ENCODE peak calls at places on chromosomes 12 and 14, in four cellular contexts. W is fibroblast of lung, V is GM12865, Z is cardiac muscle cell. G is an unnamed sample.
A peak's percentile ranks its signal among the peaks of the same experiment; 100 is the strongest.

GRCh38 chr12:26855337-26856089 is 22.5 kb upstream of the ITPR2 start:
- DNase-seq in W (no peak), Z (no peak), V (no peak), G (no peak)

GRCh38 chr12:11765817-11766794 is 116.6 kb downstream of the ETV6 start:
- DNase-seq in Z (peak; percentile 94), W (peak; percentile 79), V (peak; percentile 94), G (peak; percentile 69)

GRCh38 chr14:60093606-60094005 is 1.9 kb downstream of the PCNX4 start:
- DNase-seq in Z (no peak), V (no peak), W (peak; percentile 28), G (peak; percentile 39)

GRCh38 chr12:123269980-123270379 is 1.7 kb downstream of the CDK2AP1 start:
- DNase-seq in W (no peak), Z (no peak), V (peak; percentile 30), G (no peak)

GRCh38 chr14:60622920-60623263 is 26.4 kb downstream of the SIX1 start:
- DNase-seq in V (no peak), W (peak; percentile 87), Z (peak; percentile 76), G (peak; percentile 92)

GRCh38 chr14:71651228-71651627 is 281.0 kb upstream of the RGS6 start:
- DNase-seq in W (peak; percentile 94), V (no peak), Z (peak; percentile 91), G (peak; percentile 96)

GRCh38 chr12:110725267-110725666 is 17.4 kb downstream of the PPP1CC start:
- DNase-seq in W (no peak), V (no peak), Z (no peak), G (peak; percentile 29)

GRCh38 chr14:40417777-40418401 is 985.7 kb upstream of the FBXO33 start:
- DNase-seq in V (peak; percentile 7), Z (peak; percentile 10), W (no peak), G (no peak)

GRCh38 chr14:77458249-77458950 is 507 bp downstream of the AHSA1 start:
- DNase-seq in V (peak; percentile 49), W (peak; percentile 16), Z (peak; percentile 33), G (peak; percentile 43)

GRCh38 chr14:77457115-77457521 is 283 bp downstream of the VIPAS39 start:
- DNase-seq in Z (no peak), V (no peak), W (no peak), G (peak; percentile 50)

GRCh38 chr14:77457522-77458248 is at the start of the genes AHSA1 and VIPAS39:
- DNase-seq in Z (peak; percentile 100), W (peak; percentile 99), V (peak; percentile 99), G (peak; percentile 100)

GRCh38 chr14:77455966-77456640 is 1.3 kb downstream of the VIPAS39 start:
- DNase-seq in V (no peak), Z (no peak), W (no peak), G (no peak)

DNA sequence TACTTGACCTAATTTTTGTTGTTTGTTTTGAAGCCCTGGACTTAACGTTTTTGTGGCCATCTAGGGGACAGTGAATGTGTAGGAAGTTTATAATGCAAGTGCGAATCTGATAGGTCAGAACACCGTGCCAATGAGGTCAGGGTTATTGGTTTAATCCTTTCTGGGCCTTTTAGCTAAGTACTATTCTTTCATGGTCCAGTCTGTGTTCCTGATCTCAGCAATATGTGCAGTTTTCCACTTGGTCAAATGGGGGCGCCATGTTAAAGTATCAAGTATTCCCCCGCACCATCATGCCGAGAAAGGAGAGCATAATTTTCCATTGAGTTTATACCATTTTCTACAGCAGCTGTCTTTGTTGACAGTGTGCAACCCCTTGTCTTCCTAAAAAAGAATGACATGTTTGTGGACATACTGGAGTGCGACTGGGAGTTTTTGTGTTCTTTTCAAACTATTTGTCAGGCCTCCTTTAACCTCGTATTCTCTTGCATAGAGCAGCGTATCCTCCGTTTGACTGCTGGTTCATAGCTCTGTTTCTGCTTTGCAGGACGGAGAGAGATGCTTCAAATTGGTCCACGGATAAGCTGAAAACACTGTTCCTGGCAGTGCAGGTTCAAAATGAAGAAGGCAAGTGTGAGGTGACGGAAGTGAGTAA is 1.3 kb downstream of the AHSA1 start:
- DNase-seq in Z (peak; percentile 82), W (peak; percentile 81), V (peak; percentile 83), G (peak; percentile 90)
- TF ChIP-seq CTCF in Z (peak; percentile 79), W (peak; percentile 80), V (peak; percentile 69), G (peak; percentile 86)

GRCh38 chr12:102465762-102466560 is 14.4 kb downstream of the IGF1 start:
- DNase-seq in W (no peak), V (no peak), Z (no peak), G (no peak)
- H3K4me3 ChIP-seq in W (no peak overlapping the region), V (no peak overlapping the region), Z (no peak overlapping the region), G (no peak overlapping the region)

GRCh38 chr14:68523326-68523610 is 269.6 kb downstream of the ZFP36L1 start:
- DNase-seq in V (no peak), W (no peak), Z (no peak), G (no peak)

GRCh38 chr14:68525516-68525915 is 267.4 kb downstream of the ZFP36L1 start:
- DNase-seq in W (no peak), Z (no peak), V (no peak), G (no peak)

GRCh38 chr14:68521952-68522509 is 270.8 kb downstream of the ZFP36L1 start:
- DNase-seq in W (no peak), Z (no peak), V (no peak), G (no peak)

GRCh38 chr14:68522510-68523325 is 270.1 kb downstream of the ZFP36L1 start:
- DNase-seq in W (peak; percentile 50), Z (peak; percentile 92), V (no peak), G (peak; percentile 55)

GRCh38 chr14:68523994-68524725 is 268.7 kb downstream of the ZFP36L1 start:
- DNase-seq in V (no peak), W (peak; percentile 36), Z (no peak), G (no peak)
- TF ChIP-seq CTCF in V (no peak), W (peak; percentile 39), Z (peak; percentile 37), G (peak; percentile 24)

GRCh38 chr14:54652188-54652889 is 85.4 kb downstream of the SAMD4A start:
- DNase-seq in Z (peak; percentile 99), V (no peak), W (peak; percentile 99), G (peak; percentile 100)

GRCh38 chr14:54652890-54653201 is 85.9 kb downstream of the SAMD4A start:
- DNase-seq in Z (no peak), W (no peak), V (no peak), G (no peak)

GRCh38 chr14:54650331-54651017 is 83.5 kb downstream of the SAMD4A start:
- DNase-seq in Z (peak; percentile 59), V (no peak), W (peak; percentile 69), G (peak; percentile 82)

GRCh38 chr14:54651649-54652048 is 84.7 kb downstream of the SAMD4A start:
- DNase-seq in V (no peak), W (no peak), Z (no peak), G (no peak)

GRCh38 chr14:54651018-54651351 is 84.1 kb downstream of the SAMD4A start:
- DNase-seq in V (no peak), Z (no peak), W (no peak), G (peak; percentile 60)
- H3K4me3 ChIP-seq in V (no peak overlapping the region), Z (no peak overlapping the region), W (no peak overlapping the region), G (no peak overlapping the region)

GRCh38 chr12:50283230-50283923 is at the start of gene LIMA1:
- DNase-seq in Z (peak; percentile 89), V (peak; percentile 91), W (peak; percentile 82), G (peak; percentile 87)
- TF ChIP-seq CTCF in Z (no peak), V (no peak), W (peak; percentile 41), G (peak; percentile 66)